ENCODE peak calls at places on chromosomes 13 and 19, in seven cellular contexts. One of them, this sample, is unnamed.

GRCh38 chr13:102873653-102874052 is 27.8 kb downstream of the ERCC5 start:
- DNase-seq in AG10803: no peak
- DNase-seq in astrocyte of the cerebellum: no peak
- DNase-seq in nephron progenitor cell: no peak
- DNase-seq in heart right ventricle: no peak
- DNase-seq in RWPE2: no peak
- DNase-seq in progenitor cell of endocrine pancreas: no peak
- DNase-seq in this sample: no peak

GRCh38 chr13:35379663-35380062 is 96.8 kb downstream of the MAB21L1 start:
- DNase-seq in AG10803: no peak
- DNase-seq in astrocyte of the cerebellum: no peak
- DNase-seq in nephron progenitor cell: no peak
- DNase-seq in heart right ventricle: no peak
- DNase-seq in RWPE2: no peak
- DNase-seq in progenitor cell of endocrine pancreas: no peak
- DNase-seq in this sample: no peak

GRCh38 chr19:18644144-18645034 is 7.6 kb downstream of the KLHL26 start:
- DNase-seq in AG10803: no peak
- DNase-seq in astrocyte of the cerebellum: no peak
- DNase-seq in nephron progenitor cell: no peak
- DNase-seq in heart right ventricle: peak; percentile 26
- DNase-seq in RWPE2: no peak
- DNase-seq in progenitor cell of endocrine pancreas: no peak
- DNase-seq in this sample: no peak

GRCh38 chr13:77207943-77208342 is 119.0 kb downstream of the MYCBP2 start:
- DNase-seq in AG10803: peak; percentile 88
- DNase-seq in astrocyte of the cerebellum: peak; percentile 81
- DNase-seq in nephron progenitor cell: no peak
- DNase-seq in heart right ventricle: no peak
- DNase-seq in RWPE2: no peak
- DNase-seq in progenitor cell of endocrine pancreas: no peak
- DNase-seq in this sample: no peak

GRCh38 chr19:18677156-18677555 is 6.3 kb upstream of the CRTC1 start:
- DNase-seq in AG10803: no peak
- DNase-seq in astrocyte of the cerebellum: no peak
- DNase-seq in nephron progenitor cell: no peak
- DNase-seq in heart right ventricle: no peak
- DNase-seq in RWPE2: no peak
- DNase-seq in progenitor cell of endocrine pancreas: no peak
- DNase-seq in this sample: no peak

GRCh38 chr19:17680235-17680722 is 7.9 kb downstream of the UNC13A start:
- DNase-seq in AG10803: peak; percentile 61
- DNase-seq in astrocyte of the cerebellum: no peak
- DNase-seq in nephron progenitor cell: peak; percentile 64
- DNase-seq in heart right ventricle: peak; percentile 88
- DNase-seq in RWPE2: no peak
- DNase-seq in progenitor cell of endocrine pancreas: no peak
- DNase-seq in this sample: no peak

GRCh38 chr19:33815410-33816340 is 19.0 kb downstream of the KCTD15 start:
- DNase-seq in AG10803: no peak
- DNase-seq in astrocyte of the cerebellum: no peak
- DNase-seq in nephron progenitor cell: no peak
- DNase-seq in heart right ventricle: no peak
- DNase-seq in RWPE2: peak; percentile 29
- DNase-seq in progenitor cell of endocrine pancreas: no peak
- DNase-seq in this sample: peak; percentile 44

GRCh38 chr19:39200818-39201145 is 3.3 kb downstream of the SYCN start:
- DNase-seq in AG10803: no peak
- DNase-seq in astrocyte of the cerebellum: no peak
- DNase-seq in nephron progenitor cell: no peak
- DNase-seq in heart right ventricle: no peak
- DNase-seq in RWPE2: no peak
- DNase-seq in progenitor cell of endocrine pancreas: no peak
- DNase-seq in this sample: no peak

GRCh38 chr19:4742717-4743646 is 19.3 kb upstream of the DPP9 start:
- DNase-seq in AG10803: no peak
- DNase-seq in astrocyte of the cerebellum: no peak
- DNase-seq in nephron progenitor cell: peak; percentile 26
- DNase-seq in heart right ventricle: no peak
- DNase-seq in RWPE2: no peak
- DNase-seq in progenitor cell of endocrine pancreas: no peak
- DNase-seq in this sample: no peak

GRCh38 chr13:38685974-38686571 is 804 bp upstream of the FREM2 start:
- DNase-seq in AG10803: no peak
- DNase-seq in astrocyte of the cerebellum: peak; percentile 28
- DNase-seq in nephron progenitor cell: peak; percentile 60
- DNase-seq in heart right ventricle: no peak
- DNase-seq in RWPE2: no peak
- DNase-seq in progenitor cell of endocrine pancreas: peak; percentile 14
- DNase-seq in this sample: no peak

GRCh38 chr13:43019811-43020210 is 3.6 kb upstream of the DNAJC15 start:
- DNase-seq in AG10803: peak; percentile 58
- DNase-seq in astrocyte of the cerebellum: no peak
- DNase-seq in nephron progenitor cell: no peak
- DNase-seq in heart right ventricle: no peak
- DNase-seq in RWPE2: no peak
- DNase-seq in progenitor cell of endocrine pancreas: no peak
- DNase-seq in this sample: no peak

GRCh38 chr13:43020794-43021193 is 2.6 kb upstream of the DNAJC15 start:
- DNase-seq in AG10803: no peak
- DNase-seq in astrocyte of the cerebellum: no peak
- DNase-seq in nephron progenitor cell: no peak
- DNase-seq in heart right ventricle: no peak
- DNase-seq in RWPE2: no peak
- DNase-seq in progenitor cell of endocrine pancreas: no peak
- DNase-seq in this sample: no peak

GRCh38 chr13:43021926-43022670 is 1.3 kb upstream of the DNAJC15 start:
- DNase-seq in AG10803: peak; percentile 84
- DNase-seq in astrocyte of the cerebellum: no peak
- DNase-seq in nephron progenitor cell: no peak
- DNase-seq in heart right ventricle: no peak
- DNase-seq in RWPE2: no peak
- DNase-seq in progenitor cell of endocrine pancreas: no peak
- DNase-seq in this sample: no peak

GRCh38 chr13:43026262-43026661 is 2.9 kb downstream of the DNAJC15 start:
- DNase-seq in AG10803: no peak
- DNase-seq in astrocyte of the cerebellum: no peak
- DNase-seq in nephron progenitor cell: no peak
- DNase-seq in heart right ventricle: no peak
- DNase-seq in RWPE2: no peak
- DNase-seq in progenitor cell of endocrine pancreas: no peak
- DNase-seq in this sample: no peak

DNA sequence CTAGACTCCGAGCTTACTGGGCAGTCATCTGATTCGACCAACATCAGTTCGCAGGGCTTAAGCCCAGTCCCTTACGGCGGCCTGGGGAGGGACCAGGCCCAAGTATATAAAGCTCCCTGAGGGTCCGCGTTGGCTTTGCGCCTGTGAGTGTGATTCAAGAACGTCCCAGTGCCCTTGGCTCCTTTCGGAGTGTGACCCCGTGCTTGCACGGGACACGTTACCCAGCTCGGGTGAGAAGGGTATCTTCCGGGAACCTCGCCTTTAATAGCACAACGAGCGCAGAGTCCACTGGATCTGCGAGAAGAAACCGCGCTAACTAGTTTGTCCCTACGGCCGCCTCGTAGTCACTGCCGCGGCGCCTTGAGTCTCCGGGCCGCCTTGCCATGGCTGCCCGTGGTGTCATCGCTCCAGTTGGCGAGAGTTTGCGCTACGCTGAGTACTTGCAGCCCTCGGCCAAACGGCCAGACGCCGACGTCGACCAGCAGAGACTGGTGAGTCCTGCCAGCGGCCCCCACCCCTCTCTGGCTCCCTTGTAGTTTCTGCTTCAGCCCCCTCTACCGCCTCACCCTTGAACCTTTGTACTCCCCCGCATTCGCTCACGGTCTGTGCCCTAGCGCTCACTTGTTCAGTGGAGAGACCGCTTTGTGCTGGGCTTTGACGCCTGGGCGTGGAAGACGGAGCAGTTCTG is at the start of gene DNAJC15:
- DNase-seq in AG10803: peak; percentile 86
- DNase-seq in astrocyte of the cerebellum: peak; percentile 66
- DNase-seq in nephron progenitor cell: peak; percentile 67
- DNase-seq in heart right ventricle: peak; percentile 93
- DNase-seq in RWPE2: no peak
- DNase-seq in progenitor cell of endocrine pancreas: peak; percentile 66
- DNase-seq in this sample: peak; percentile 91
- TF ChIP-seq CTCF in AG10803: peak; percentile 25
- TF ChIP-seq CTCF in astrocyte of the cerebellum: peak; percentile 10
- TF ChIP-seq CTCF in nephron progenitor cell: no peak
- TF ChIP-seq CTCF in heart right ventricle: peak; percentile 38
- TF ChIP-seq CTCF in RWPE2: no peak
- TF ChIP-seq CTCF in progenitor cell of endocrine pancreas: peak; percentile 19
- TF ChIP-seq CTCF in this sample: peak; percentile 44

DNA sequence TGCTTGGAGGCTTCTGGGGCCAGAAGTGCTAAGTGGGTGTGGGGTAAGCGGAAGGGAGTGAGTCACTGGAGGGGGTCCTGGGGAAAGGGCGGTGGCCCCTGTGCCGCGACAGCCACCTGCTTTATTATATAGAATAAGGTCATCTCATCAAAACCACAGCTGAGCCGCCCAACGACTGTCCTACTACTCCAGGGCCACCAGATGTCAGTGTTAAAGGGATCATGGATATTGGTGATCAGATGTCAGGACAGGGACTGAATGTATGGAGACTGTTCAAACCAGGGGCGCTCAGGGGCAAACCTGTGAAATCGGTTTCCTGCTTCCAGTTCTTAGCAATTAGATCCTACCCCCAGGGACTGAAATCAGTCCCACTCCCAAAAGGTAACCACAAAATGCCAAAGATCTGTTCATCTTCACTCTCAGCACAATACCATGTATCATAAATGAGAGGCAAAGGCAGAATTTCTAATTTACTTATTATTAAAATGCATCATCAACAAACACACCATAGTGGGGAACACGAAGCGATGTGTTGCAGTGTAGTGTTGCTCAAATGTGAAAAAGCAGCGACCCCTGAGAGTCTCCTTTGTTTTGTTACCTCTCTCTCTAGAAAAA is 24.5 kb downstream of the ARL11 start:
- DNase-seq in AG10803: peak; percentile 37
- DNase-seq in astrocyte of the cerebellum: no peak
- DNase-seq in nephron progenitor cell: peak; percentile 45
- DNase-seq in heart right ventricle: no peak
- DNase-seq in RWPE2: no peak
- DNase-seq in progenitor cell of endocrine pancreas: no peak
- DNase-seq in this sample: no peak
- TF ChIP-seq CTCF in AG10803: peak; percentile 66
- TF ChIP-seq CTCF in astrocyte of the cerebellum: peak; percentile 48
- TF ChIP-seq CTCF in nephron progenitor cell: peak; percentile 48
- TF ChIP-seq CTCF in heart right ventricle: peak; percentile 60
- TF ChIP-seq CTCF in RWPE2: peak; percentile 61
- TF ChIP-seq CTCF in progenitor cell of endocrine pancreas: peak; percentile 63
- TF ChIP-seq CTCF in this sample: peak; percentile 76

GRCh38 chr19:435056-435706 is 25.7 kb downstream of the SHC2 start:
- DNase-seq in AG10803: no peak
- DNase-seq in astrocyte of the cerebellum: no peak
- DNase-seq in nephron progenitor cell: no peak
- DNase-seq in heart right ventricle: no peak
- DNase-seq in RWPE2: no peak
- DNase-seq in progenitor cell of endocrine pancreas: no peak
- DNase-seq in this sample: no peak

GRCh38 chr19:437027-437426 is 23.8 kb downstream of the SHC2 start:
- DNase-seq in AG10803: no peak
- DNase-seq in astrocyte of the cerebellum: no peak
- DNase-seq in nephron progenitor cell: no peak
- DNase-seq in heart right ventricle: no peak
- DNase-seq in RWPE2: no peak
- DNase-seq in progenitor cell of endocrine pancreas: no peak
- DNase-seq in this sample: no peak

GRCh38 chr19:436413-436950 is 24.4 kb downstream of the SHC2 start:
- DNase-seq in AG10803: no peak
- DNase-seq in astrocyte of the cerebellum: no peak
- DNase-seq in nephron progenitor cell: no peak
- DNase-seq in heart right ventricle: no peak
- DNase-seq in RWPE2: no peak
- DNase-seq in progenitor cell of endocrine pancreas: no peak
- DNase-seq in this sample: no peak

GRCh38 chr19:435707-436412 is 25.0 kb downstream of the SHC2 start:
- DNase-seq in AG10803: no peak
- DNase-seq in astrocyte of the cerebellum: no peak
- DNase-seq in nephron progenitor cell: peak; percentile 42
- DNase-seq in heart right ventricle: no peak
- DNase-seq in RWPE2: no peak
- DNase-seq in progenitor cell of endocrine pancreas: no peak
- DNase-seq in this sample: no peak

DNA sequence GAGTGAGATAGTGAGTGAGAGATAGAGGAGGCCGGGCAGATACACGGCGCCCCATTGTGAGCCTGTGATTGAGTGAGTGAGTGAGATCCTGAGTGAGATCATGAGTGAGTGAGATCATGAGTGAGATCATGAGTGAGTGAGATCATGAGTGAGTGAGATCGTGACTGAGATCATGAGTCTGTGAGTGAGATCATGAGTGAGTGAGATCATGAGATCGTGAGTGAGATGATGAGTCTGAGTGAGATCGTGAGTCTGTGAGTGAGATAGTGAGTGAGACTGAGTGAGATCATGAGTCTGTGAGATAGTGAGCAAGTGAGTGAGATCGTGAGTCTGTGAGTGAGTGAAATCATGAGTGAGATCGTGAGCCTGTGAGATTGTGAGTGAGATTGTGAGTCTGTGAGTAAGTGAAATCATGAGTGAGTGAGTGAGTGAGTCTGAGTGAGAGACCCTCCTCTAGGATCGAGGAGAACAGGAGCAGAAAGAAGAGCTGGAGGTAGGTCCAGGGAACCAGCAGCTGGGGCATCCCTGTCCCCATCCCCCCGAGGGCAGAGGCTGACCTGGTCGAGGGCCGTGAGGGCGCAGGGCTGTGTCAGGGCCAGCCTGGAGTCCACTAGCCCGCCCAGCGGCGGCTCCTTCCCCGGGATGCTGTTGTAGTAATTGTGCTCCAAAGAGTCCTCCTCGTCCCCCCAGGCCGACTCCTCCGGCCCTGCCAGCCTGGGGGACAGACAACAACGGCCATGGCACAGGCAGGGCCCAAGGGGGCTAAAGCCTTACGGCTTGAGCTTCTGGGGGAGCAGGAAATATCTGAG is 25.4 kb upstream of the C2CD4C start:
- DNase-seq in AG10803: no peak
- DNase-seq in astrocyte of the cerebellum: no peak
- DNase-seq in nephron progenitor cell: no peak
- DNase-seq in heart right ventricle: no peak
- DNase-seq in RWPE2: no peak
- DNase-seq in progenitor cell of endocrine pancreas: no peak
- DNase-seq in this sample: no peak
- TF ChIP-seq CTCF in AG10803: no peak
- TF ChIP-seq CTCF in astrocyte of the cerebellum: no peak
- TF ChIP-seq CTCF in nephron progenitor cell: no peak
- TF ChIP-seq CTCF in heart right ventricle: no peak
- TF ChIP-seq CTCF in RWPE2: no peak
- TF ChIP-seq CTCF in progenitor cell of endocrine pancreas: no peak
- TF ChIP-seq CTCF in this sample: no peak

DNA sequence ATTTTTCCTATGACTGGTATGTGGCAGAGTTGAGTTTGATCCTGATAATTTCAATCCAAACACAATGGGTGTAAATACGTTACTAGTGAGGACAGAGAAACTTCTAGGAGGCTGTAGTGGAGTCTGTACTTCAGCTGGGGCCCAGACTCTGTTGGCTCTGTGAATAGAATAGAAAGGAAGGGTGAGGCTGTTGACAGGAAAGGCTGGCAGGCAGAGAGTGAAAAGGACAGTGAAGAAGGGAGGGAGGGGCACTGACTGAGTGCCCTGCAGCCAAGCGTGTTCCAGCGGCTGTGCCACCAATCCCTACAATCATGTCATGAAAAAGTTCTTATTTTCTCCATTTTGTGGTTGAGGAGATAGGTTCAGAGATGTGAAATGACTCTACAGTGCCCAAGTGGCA is 80.5 kb downstream of the MBNL2 start:
- DNase-seq in AG10803: no peak
- DNase-seq in astrocyte of the cerebellum: no peak
- DNase-seq in nephron progenitor cell: no peak
- DNase-seq in heart right ventricle: no peak
- DNase-seq in RWPE2: no peak
- DNase-seq in progenitor cell of endocrine pancreas: no peak
- DNase-seq in this sample: no peak
- TF ChIP-seq CTCF in AG10803: no peak
- TF ChIP-seq CTCF in astrocyte of the cerebellum: no peak
- TF ChIP-seq CTCF in nephron progenitor cell: no peak
- TF ChIP-seq CTCF in heart right ventricle: no peak
- TF ChIP-seq CTCF in RWPE2: no peak
- TF ChIP-seq CTCF in progenitor cell of endocrine pancreas: no peak
- TF ChIP-seq CTCF in this sample: no peak